ENCODE peak calls at places on chromosomes 16 and 17, in five cellular contexts. I is A549, C is K562, G is HepG2, B is GM12878. E is an unnamed sample.

GRCh38 chr16:48047755-48048154 is 108.0 kb downstream of the ABCC12 start:
- DNase-seq in I (no peak), C (no peak), G (no peak), B (no peak), E (no peak)

GRCh38 chr17:29760279-29760721 is 137.6 kb upstream of the CORO6 start:
- DNase-seq in I (peak), C (no peak), G (no peak), B (peak), E (no peak)

GRCh38 chr17:7839890-7840260 is 5.9 kb downstream of the KDM6B start:
- DNase-seq in I (peak), C (no peak), G (peak), B (no peak), E (no peak)

GRCh38 chr17:19513897-19514488 is 19.7 kb upstream of the SLC47A1 start:
- DNase-seq in I (peak), C (peak), G (peak), B (no peak), E (peak)

GRCh38 chr16:88014954-88015805 is 63.9 kb downstream of the BANP start:
- DNase-seq in I (no peak), C (no peak), G (no peak), B (no peak), E (no peak)

GRCh38 chr17:50621562-50621961 is 13.1 kb upstream of the ABCC3 start:
- DNase-seq in I (no peak), C (peak), G (no peak), B (no peak), E (no peak)

GRCh38 chr17:80263253-80264047 is 2.8 kb downstream of the RNF213 start:
- DNase-seq in I (peak), C (no peak), G (peak), B (peak), E (no peak)

GRCh38 chr17:42937712-42938596 is 26.3 kb downstream of the AARSD1 start:
- DNase-seq in I (peak), C (peak), G (peak), B (no peak), E (peak)

GRCh38 chr16:65666132-65666869 is 544.4 kb upstream of the CDH11 start:
- DNase-seq in I (no peak), C (no peak), G (peak), B (no peak), E (no peak)

GRCh38 chr16:84842516-84843148 is 22.8 kb downstream of the CRISPLD2 start:
- DNase-seq in I (no peak), C (no peak), G (no peak), B (no peak), E (no peak)

GRCh38 chr17:7137182-7137943 is 22.7 kb upstream of the ASGR2 start:
- DNase-seq in I (no peak), C (no peak), G (no peak), B (no peak), E (no peak)

GRCh38 chr17:50842506-50843149 is 7.2 kb downstream of the WFIKKN2 start:
- DNase-seq in I (no peak), C (no peak), G (no peak), B (no peak), E (no peak)

GRCh38 chr16:30958164-30959083 is 870 bp downstream of the SETD1A start:
- DNase-seq in I (peak), C (peak), G (peak), B (no peak), E (peak)

GRCh38 chr17:10733666-10734065 is 3.8 kb upstream of the TMEM220 start:
- DNase-seq in I (no peak), C (no peak), G (no peak), B (no peak), E (no peak)

GRCh38 chr16:24135624-24136296 is 120.4 kb upstream of the CACNG3 start:
- DNase-seq in I (no peak), C (peak), G (no peak), B (no peak), E (no peak)

GRCh38 chr17:6753565-6753964 is 2.3 kb upstream of the XAF1 start:
- DNase-seq in I (no peak), C (no peak), G (no peak), B (no peak), E (no peak)

GRCh38 chr17:67227488-67227887 is 17.5 kb downstream of the HELZ start:
- DNase-seq in I (no peak), C (no peak), G (no peak), B (no peak), E (no peak)

GRCh38 chr16:273547-274421 is 2.0 kb downstream of the RGS11 start:
- DNase-seq in I (peak), C (peak), G (no peak), B (no peak), E (no peak)

GRCh38 chr17:42982266-42982665 is 1.9 kb downstream of the RUNDC1 start:
- DNase-seq in I (no peak), C (no peak), G (no peak), B (no peak), E (no peak)

GRCh38 chr16:26316683-26317464 is 625.1 kb downstream of the HS3ST4 start:
- DNase-seq in I (no peak), C (no peak), G (no peak), B (no peak), E (peak)

GRCh38 chr17:52762147-52762793 is 603.8 kb upstream of the CA10 start:
- DNase-seq in I (no peak), C (no peak), G (no peak), B (no peak), E (no peak)

GRCh38 chr16:86157616-86158247 is 258.8 kb downstream of the IRF8 start:
- DNase-seq in I (no peak), C (no peak), G (no peak), B (no peak), E (no peak)

GRCh38 chr16:68005786-68006286 is 6.6 kb upstream of the DPEP2 start:
- DNase-seq in I (no peak), C (no peak), G (no peak), B (no peak), E (no peak)

GRCh38 chr17:80474933-80475915 is 1.2 kb downstream of the NPTX1 start:
- DNase-seq in I (no peak), C (no peak), G (no peak), B (no peak), E (no peak)

GRCh38 chr17:75087558-75088453 is at the start of gene SLC16A5:
- DNase-seq in I (peak), C (peak), G (peak), B (no peak), E (peak)

GRCh38 chr17:8080799-8081219 is 6.7 kb downstream of the ALOX12B start:
- DNase-seq in I (no peak), C (no peak), G (no peak), B (no peak), E (peak)

GRCh38 chr17:66098040-66098439 is 93.9 kb downstream of the CEP112 start:
- DNase-seq in I (no peak), C (no peak), G (no peak), B (no peak), E (no peak)

GRCh38 chr17:8192070-8192815 is 2.3 kb upstream of the BORCS6 start:
- DNase-seq in I (peak), C (peak), G (peak), B (peak), E (peak)

GRCh38 chr16:24102120-24102740 is 153.9 kb upstream of the CACNG3 start:
- DNase-seq in I (no peak), C (peak), G (no peak), B (no peak), E (peak)

GRCh38 chr17:41278176-41278955 is 2.9 kb downstream of the KRTAP9-7 start:
- DNase-seq in I (no peak), C (peak), G (peak), B (no peak), E (no peak)

GRCh38 chr16:81517150-81517499 is 72.5 kb downstream of the CMIP start:
- DNase-seq in I (no peak), C (no peak), G (no peak), B (no peak), E (no peak)

GRCh38 chr17:15293558-15293957 is 28.4 kb upstream of the PMP22 start:
- DNase-seq in I (no peak), C (no peak), G (no peak), B (no peak), E (no peak)

GRCh38 chr17:7219434-7219811 is 213 bp downstream of the DLG4 start:
- DNase-seq in I (no peak), C (no peak), G (no peak), B (no peak), E (no peak)

DNA sequence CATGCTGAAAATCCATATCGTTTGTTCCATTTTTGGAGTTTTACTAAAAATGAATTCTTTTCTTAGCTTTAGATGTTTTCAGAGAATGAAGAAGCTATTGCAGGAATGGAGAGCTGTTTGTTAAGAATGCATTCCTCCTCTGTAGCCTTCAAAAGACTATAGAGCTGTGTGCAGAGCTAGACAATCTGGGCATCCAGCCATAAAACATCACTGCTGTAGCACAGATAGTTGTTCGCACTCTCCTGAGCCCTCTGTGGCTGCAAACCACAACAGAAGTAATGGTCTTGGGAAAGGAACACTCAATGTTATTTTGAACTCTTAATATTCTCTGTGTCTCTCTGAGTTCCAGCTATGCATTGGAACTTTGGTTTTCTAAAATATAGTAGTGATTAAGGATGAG is 4.9 kb downstream of the TNRC6C start:
- DNase-seq in I (no peak), C (peak), G (peak), B (no peak), E (no peak)
- TF ChIP-seq ESRRA in I (no peak), C (no peak), G (no peak), B (no peak), E (no peak)

DNA sequence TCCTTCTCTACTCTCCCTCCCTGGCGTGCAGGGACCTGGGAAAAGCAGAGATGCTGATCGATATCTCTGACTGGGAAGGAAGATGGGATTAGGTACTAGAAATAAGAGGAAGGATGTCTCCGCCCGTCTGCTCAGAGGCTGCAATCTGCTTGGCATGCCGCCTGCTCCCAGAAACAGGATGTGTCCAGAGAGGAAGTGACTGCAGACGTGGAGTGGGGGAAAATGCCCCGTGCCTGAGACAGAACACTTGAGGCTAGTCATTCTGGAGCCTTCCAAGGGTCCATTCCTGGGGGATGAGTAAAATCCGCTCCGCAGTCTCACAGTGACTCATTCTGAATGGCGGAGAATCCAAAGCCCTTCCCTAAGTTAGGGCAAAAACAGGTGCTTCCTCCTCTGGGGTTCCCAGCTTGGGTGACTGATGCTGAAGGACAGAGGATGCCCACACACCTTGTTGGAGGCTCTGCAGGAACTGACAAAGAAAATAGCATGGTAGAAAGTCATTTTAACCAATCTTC is 45.0 kb upstream of the SMURF2 start:
- DNase-seq in I (peak), C (no peak), G (peak), B (no peak), E (peak)
- TF ChIP-seq ESRRA in I (no peak), C (no peak), G (no peak), B (no peak), E (no peak)

GRCh38 chr16:3388325-3388724 is 12.5 kb downstream of the ZSCAN32 start:
- DNase-seq in I (no peak), C (peak), G (no peak), B (no peak), E (no peak)

GRCh38 chr16:3377917-3378316 is 22.2 kb downstream of the OR2C1 start:
- DNase-seq in I (no peak), C (no peak), G (peak), B (no peak), E (no peak)

GRCh38 chr16:3383045-3383448 is 17.8 kb downstream of the ZSCAN32 start:
- DNase-seq in I (no peak), C (no peak), G (no peak), B (no peak), E (no peak)
- TF ChIP-seq ESRRA in I (no peak), C (no peak), G (no peak), B (no peak), E (no peak)

GRCh38 chr16:56608876-56609462 is 585 bp downstream of the MT2A start:
- DNase-seq in I (no peak), C (peak), G (no peak), B (no peak), E (no peak)

GRCh38 chr16:56611281-56611833 is 3.0 kb downstream of the MT2A start:
- DNase-seq in I (no peak), C (no peak), G (peak), B (no peak), E (no peak)

GRCh38 chr16:56610609-56611111 is 2.3 kb downstream of the MT2A start:
- DNase-seq in I (no peak), C (no peak), G (no peak), B (no peak), E (no peak)

GRCh38 chr16:56609463-56609921 is 1.1 kb downstream of the MT2A start:
- DNase-seq in I (peak), C (no peak), G (peak), B (peak), E (no peak)

DNA sequence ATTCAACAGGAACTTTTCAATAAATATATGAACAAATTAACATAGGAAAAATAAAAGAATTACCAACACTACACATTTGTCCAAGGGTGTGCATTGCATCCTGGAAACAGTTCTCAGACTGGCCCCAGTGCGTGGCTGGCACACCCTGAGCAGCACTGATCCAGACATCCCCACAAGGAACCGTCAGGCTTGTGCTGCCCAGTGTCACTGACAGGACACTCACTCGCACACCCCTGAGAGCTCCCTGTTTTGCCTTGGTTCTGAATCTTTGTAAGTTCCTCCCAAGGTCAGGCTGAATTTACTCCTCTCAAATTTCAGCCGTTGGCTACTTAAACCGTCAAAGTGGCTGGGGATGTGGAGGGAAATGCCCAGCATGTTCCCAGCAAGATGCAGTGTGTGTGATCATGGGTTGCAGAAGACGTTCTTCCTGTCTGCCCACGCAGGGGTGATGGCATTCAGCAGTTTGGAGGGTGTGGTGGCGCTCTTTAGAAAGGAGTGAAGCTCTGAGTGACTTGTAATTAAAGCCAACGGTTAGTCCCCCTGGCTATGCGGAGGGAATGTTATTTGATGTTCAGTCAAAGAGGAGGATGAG is 1.7 kb downstream of the MT2A start:
- DNase-seq in I (peak), C (no peak), G (peak), B (peak), E (no peak)
- TF ChIP-seq ESRRA in I (no peak), C (no peak), G (no peak), B (no peak), E (no peak)

GRCh38 chr16:22815863-22816262 is 1.9 kb downstream of the HS3ST2 start:
- DNase-seq in I (no peak), C (no peak), G (no peak), B (no peak), E (no peak)

GRCh38 chr16:22813223-22813945 is 578 bp upstream of the HS3ST2 start:
- DNase-seq in I (no peak), C (peak), G (peak), B (no peak), E (peak)

GRCh38 chr16:22814330-22815105 is 556 bp downstream of the HS3ST2 start:
- DNase-seq in I (no peak), C (no peak), G (no peak), B (no peak), E (peak)

GRCh38 chr16:22816475-22816874 is 2.5 kb downstream of the HS3ST2 start:
- DNase-seq in I (peak), C (no peak), G (no peak), B (no peak), E (no peak)

DNA sequence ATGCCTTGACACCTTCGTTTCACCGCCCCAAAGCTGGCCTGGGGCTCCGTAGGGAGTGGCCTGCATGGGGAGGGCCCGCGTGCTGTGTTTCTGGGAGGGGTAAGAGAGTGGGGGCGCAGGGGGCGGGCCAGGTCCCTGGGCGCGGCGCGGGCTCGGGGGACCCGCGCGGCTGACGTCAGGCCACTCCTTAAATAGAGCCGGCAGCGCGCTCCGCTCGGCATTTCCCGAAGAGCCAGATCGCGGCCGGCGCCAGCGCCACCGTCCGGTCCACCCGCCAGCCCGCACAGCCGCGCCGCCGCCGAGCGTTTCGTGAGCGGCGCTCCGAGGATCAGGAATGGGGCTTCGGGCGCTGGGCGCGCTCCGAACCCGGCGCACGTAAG is at the start of gene HS3ST2:
- DNase-seq in I (no peak), C (no peak), G (no peak), B (no peak), E (peak)
- TF ChIP-seq ESRRA in I (no peak), C (no peak), G (no peak), B (no peak), E (peak)

GRCh38 chr17:73067075-73067474 is 25.4 kb downstream of the SLC39A11 start:
- DNase-seq in I (no peak), C (no peak), G (no peak), B (no peak), E (no peak)

GRCh38 chr17:73068322-73069153 is 23.9 kb downstream of the SLC39A11 start:
- DNase-seq in I (no peak), C (no peak), G (peak), B (no peak), E (no peak)

GRCh38 chr17:73071387-73071999 is 21.0 kb downstream of the SLC39A11 start:
- DNase-seq in I (no peak), C (no peak), G (peak), B (no peak), E (no peak)

GRCh38 chr17:73069846-73070245 is 22.6 kb downstream of the SLC39A11 start:
- DNase-seq in I (no peak), C (no peak), G (no peak), B (no peak), E (no peak)

DNA sequence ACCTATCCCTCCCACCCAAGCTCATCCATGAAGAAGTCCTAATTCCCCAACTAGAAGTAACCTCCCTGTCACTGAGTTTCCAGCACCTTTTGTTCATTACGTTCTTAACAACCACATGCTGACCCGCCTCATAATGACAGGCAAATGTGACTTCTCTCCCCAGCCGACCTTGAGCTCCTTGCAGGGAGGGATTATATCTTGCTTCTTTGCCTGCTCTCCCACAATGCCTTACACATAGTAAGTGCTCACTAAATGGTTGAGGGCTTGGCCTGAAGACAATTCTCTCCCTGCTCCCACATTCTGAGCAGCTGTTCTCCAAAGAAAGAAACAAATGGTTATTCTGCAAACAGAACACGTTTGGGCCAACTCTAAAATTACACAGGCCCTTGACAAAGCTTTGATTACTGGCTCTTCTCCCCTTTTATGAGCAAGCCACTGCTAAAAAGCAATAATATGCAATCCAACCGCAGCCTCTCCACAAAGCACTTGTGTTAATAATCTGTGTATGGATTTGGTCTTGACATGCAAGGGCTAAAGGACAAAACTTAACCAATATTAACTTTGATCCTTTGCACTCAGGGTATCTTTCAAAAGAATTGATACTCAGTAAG is 23.2 kb downstream of the SLC39A11 start:
- DNase-seq in I (no peak), C (no peak), G (peak), B (no peak), E (no peak)
- TF ChIP-seq ESRRA in I (no peak), C (no peak), G (no peak), B (no peak), E (no peak)